ENCODE peak calls at places on chromosome 16, in four cellular contexts. One of them, this sample, is unnamed.

GRCh38 chr16:85444879-85445778 is 168.0 kb upstream of the GSE1 start:
- DNase-seq in endothelial cell of umbilical vein: no peak
- DNase-seq in A549: no peak
- DNase-seq in vagina: no peak
- DNase-seq in this sample: no peak

GRCh38 chr16:27313422-27314160 is at the start of gene IL4R:
- DNase-seq in endothelial cell of umbilical vein: peak
- DNase-seq in A549: peak
- DNase-seq in vagina: no peak
- DNase-seq in this sample: peak

GRCh38 chr16:57383276-57384247 is 11.3 kb downstream of the CX3CL1 start:
- DNase-seq in endothelial cell of umbilical vein: no peak
- DNase-seq in A549: no peak
- DNase-seq in vagina: no peak
- DNase-seq in this sample: no peak

GRCh38 chr16:31141489-31142108 is 6.1 kb upstream of the PRSS8 start:
- DNase-seq in endothelial cell of umbilical vein: no peak
- DNase-seq in A549: no peak
- DNase-seq in vagina: no peak
- DNase-seq in this sample: no peak

GRCh38 chr16:7839568-7839967 is 506.9 kb downstream of the RBFOX1 start:
- DNase-seq in endothelial cell of umbilical vein: no peak
- DNase-seq in A549: no peak
- DNase-seq in vagina: no peak
- DNase-seq in this sample: no peak

GRCh38 chr16:27242868-27243590 is 25.5 kb downstream of the NSMCE1 start:
- DNase-seq in endothelial cell of umbilical vein: peak
- DNase-seq in A549: peak
- DNase-seq in vagina: peak
- DNase-seq in this sample: no peak

GRCh38 chr16:86044241-86044671 is 145.3 kb downstream of the IRF8 start:
- DNase-seq in endothelial cell of umbilical vein: peak
- DNase-seq in A549: peak
- DNase-seq in vagina: no peak
- DNase-seq in this sample: peak

GRCh38 chr16:76947694-76948093 is 243.3 kb upstream of the MON1B start:
- DNase-seq in endothelial cell of umbilical vein: no peak
- DNase-seq in A549: no peak
- DNase-seq in vagina: no peak
- DNase-seq in this sample: no peak

GRCh38 chr16:4498546-4499195 is 22.5 kb downstream of the HMOX2 start:
- DNase-seq in endothelial cell of umbilical vein: no peak
- DNase-seq in A549: no peak
- DNase-seq in vagina: no peak
- DNase-seq in this sample: no peak

DNA sequence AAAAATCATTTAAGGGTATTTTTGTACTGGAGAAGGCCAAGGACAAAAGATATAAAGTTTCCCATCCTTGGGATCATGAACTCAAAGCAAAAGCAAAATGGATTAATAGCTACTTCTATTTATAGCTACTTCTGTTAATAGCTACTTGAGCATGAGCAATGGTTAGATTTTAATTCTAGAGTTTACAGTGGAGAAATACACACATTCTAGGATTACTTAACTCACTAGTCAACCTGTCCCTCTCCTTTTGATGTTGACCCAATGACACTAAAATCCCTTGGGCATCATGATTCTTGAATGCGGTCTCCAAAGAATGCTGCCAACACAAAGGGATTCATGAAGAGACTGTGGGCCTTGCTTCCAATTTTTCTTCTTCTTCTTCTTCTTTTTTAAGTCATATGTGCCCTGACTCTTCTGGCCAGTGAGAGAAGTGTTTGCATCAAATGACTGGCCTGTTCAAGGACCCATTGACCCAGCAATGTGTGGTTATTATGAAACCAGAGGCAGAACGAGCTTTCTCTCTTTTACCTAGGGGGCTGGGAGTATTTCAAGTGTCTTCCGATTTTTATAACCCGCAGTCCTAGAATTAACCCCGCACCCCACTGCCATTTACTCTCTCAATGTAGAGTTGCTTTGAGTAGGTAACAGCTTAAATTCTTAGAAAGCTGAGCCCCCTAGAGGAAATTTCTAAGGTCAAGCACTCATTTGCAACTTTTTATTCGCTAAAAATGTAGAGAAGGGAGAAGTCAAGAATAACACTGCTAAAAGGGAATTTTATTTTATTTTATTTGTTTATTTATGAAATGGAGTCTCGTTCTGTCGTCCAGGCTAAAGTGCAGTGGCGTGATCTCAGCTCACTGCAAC is 34.6 kb downstream of the OTOA start:
- DNase-seq in endothelial cell of umbilical vein: no peak
- DNase-seq in A549: no peak
- DNase-seq in vagina: no peak
- DNase-seq in this sample: no peak
- TF ChIP-seq CTCF in endothelial cell of umbilical vein: no peak
- TF ChIP-seq CTCF in A549: no peak
- TF ChIP-seq CTCF in vagina: no peak
- TF ChIP-seq CTCF in this sample: no peak

GRCh38 chr16:71439531-71439930 is 2.3 kb downstream of the TLE7 start:
- DNase-seq in endothelial cell of umbilical vein: no peak
- DNase-seq in A549: no peak
- DNase-seq in vagina: no peak
- DNase-seq in this sample: no peak

GRCh38 chr16:71442041-71442440 is at the start of gene TLE7:
- DNase-seq in endothelial cell of umbilical vein: no peak
- DNase-seq in A549: no peak
- DNase-seq in vagina: no peak
- DNase-seq in this sample: no peak

GRCh38 chr16:71443714-71444113 is 1.9 kb upstream of the TLE7 start:
- DNase-seq in endothelial cell of umbilical vein: no peak
- DNase-seq in A549: no peak
- DNase-seq in vagina: no peak
- DNase-seq in this sample: no peak

GRCh38 chr16:71440669-71441347 is 1.0 kb downstream of the TLE7 start:
- DNase-seq in endothelial cell of umbilical vein: no peak
- DNase-seq in A549: no peak
- DNase-seq in vagina: no peak
- DNase-seq in this sample: no peak

DNA sequence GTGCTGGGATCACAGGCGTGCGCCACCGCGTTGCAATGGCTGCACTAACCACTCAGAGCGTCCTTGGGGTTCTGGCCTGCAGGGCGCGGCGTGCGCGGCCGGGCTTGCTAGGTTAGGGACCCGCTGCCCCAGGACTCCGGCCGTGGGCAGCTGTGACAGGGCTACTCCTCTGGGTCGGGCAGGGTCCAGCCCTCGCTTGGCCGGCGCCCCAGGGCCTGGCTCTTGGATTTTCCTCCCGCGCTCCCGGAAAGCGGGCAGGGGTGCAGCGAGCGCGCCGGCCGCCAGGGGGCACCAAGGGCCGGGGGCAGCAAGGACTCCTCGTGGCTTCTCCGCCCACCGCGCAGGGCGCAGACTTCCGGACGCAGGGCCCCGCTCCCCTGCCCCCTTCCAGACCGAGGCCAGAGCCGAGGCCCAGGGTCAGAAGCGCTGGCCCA is 489 bp downstream of the TLE7 start:
- DNase-seq in endothelial cell of umbilical vein: no peak
- DNase-seq in A549: no peak
- DNase-seq in vagina: no peak
- DNase-seq in this sample: peak
- TF ChIP-seq CTCF in endothelial cell of umbilical vein: peak
- TF ChIP-seq CTCF in A549: no peak
- TF ChIP-seq CTCF in vagina: no peak
- TF ChIP-seq CTCF in this sample: peak

GRCh38 chr16:52252680-52253079 is 294.3 kb downstream of the TOX3 start:
- DNase-seq in endothelial cell of umbilical vein: no peak
- DNase-seq in A549: no peak
- DNase-seq in vagina: no peak
- DNase-seq in this sample: no peak

GRCh38 chr16:52256310-52257078 is 290.4 kb downstream of the TOX3 start:
- DNase-seq in endothelial cell of umbilical vein: no peak
- DNase-seq in A549: no peak
- DNase-seq in vagina: no peak
- DNase-seq in this sample: no peak

GRCh38 chr16:52254753-52255152 is 292.2 kb downstream of the TOX3 start:
- DNase-seq in endothelial cell of umbilical vein: peak
- DNase-seq in A549: no peak
- DNase-seq in vagina: no peak
- DNase-seq in this sample: no peak

GRCh38 chr16:52247737-52248136 is 299.2 kb downstream of the TOX3 start:
- DNase-seq in endothelial cell of umbilical vein: no peak
- DNase-seq in A549: no peak
- DNase-seq in vagina: no peak
- DNase-seq in this sample: no peak

GRCh38 chr16:52251495-52251894 is 295.4 kb downstream of the TOX3 start:
- DNase-seq in endothelial cell of umbilical vein: peak
- DNase-seq in A549: no peak
- DNase-seq in vagina: no peak
- DNase-seq in this sample: no peak
- TF ChIP-seq CTCF in endothelial cell of umbilical vein: no peak
- TF ChIP-seq CTCF in A549: no peak
- TF ChIP-seq CTCF in vagina: no peak
- TF ChIP-seq CTCF in this sample: no peak

DNA sequence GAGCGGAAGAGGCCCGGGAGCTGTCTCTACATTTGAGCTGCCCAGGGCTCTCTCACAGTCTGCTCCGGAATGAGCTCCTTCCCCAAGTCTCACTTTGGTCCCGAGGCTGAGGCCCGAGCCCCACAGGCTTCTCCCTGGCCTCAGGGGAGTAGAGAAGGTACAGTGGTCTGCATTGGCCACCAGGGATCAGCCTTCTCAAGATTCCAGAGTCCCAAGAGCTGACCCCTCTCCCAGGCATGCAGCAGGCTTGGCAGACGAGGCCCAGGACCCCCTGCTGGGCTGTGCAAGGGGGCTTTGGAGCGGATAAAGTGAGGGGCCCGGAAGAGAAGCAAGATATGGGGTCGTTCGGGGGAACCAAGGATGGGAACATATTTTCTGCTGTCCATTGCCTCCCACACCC is 3.1 kb downstream of the PRSS27 start:
- DNase-seq in endothelial cell of umbilical vein: no peak
- DNase-seq in A549: no peak
- DNase-seq in vagina: no peak
- DNase-seq in this sample: no peak
- TF ChIP-seq CTCF in endothelial cell of umbilical vein: no peak
- TF ChIP-seq CTCF in A549: no peak
- TF ChIP-seq CTCF in vagina: no peak
- TF ChIP-seq CTCF in this sample: no peak